ENCODE peak calls at places on chromosomes 1 and 21, in nine cellular contexts. One of them, this sample, is unnamed.

GRCh38 chr21:20016431-20017005 is 981.7 kb upstream of the NCAM2 start:
- DNase-seq in ovary: no peak
- DNase-seq in tibial nerve: no peak
- DNase-seq in AG04450: no peak
- DNase-seq in thoracic aorta: no peak
- DNase-seq in CD8-positive, alpha-beta T cell: no peak
- DNase-seq in neuronal stem cell: no peak
- DNase-seq in sigmoid colon: no peak
- DNase-seq in body of pancreas: no peak
- DNase-seq in this sample: no peak

GRCh38 chr1:187689137-187689536 is 860.4 kb downstream of the PLA2G4A start:
- DNase-seq in tibial nerve: no peak
- DNase-seq in neuronal stem cell: no peak
- DNase-seq in CD8-positive, alpha-beta T cell: no peak
- DNase-seq in sigmoid colon: no peak
- DNase-seq in body of pancreas: peak; percentile 82
- DNase-seq in AG04450: peak; percentile 59
- DNase-seq in thoracic aorta: no peak
- DNase-seq in ovary: no peak
- DNase-seq in this sample: no peak

GRCh38 chr1:212234431-212235298 is 50.5 kb upstream of the PPP2R5A start:
- DNase-seq in CD8-positive, alpha-beta T cell: no peak
- DNase-seq in body of pancreas: peak; percentile 46
- DNase-seq in thoracic aorta: peak; percentile 36
- DNase-seq in neuronal stem cell: no peak
- DNase-seq in ovary: peak; percentile 24
- DNase-seq in tibial nerve: no peak
- DNase-seq in AG04450: peak; percentile 81
- DNase-seq in sigmoid colon: peak; percentile 83
- DNase-seq in this sample: no peak

GRCh38 chr1:98084188-98084587 is 163.4 kb upstream of the DPYD start:
- DNase-seq in neuronal stem cell: no peak
- DNase-seq in AG04450: no peak
- DNase-seq in thoracic aorta: no peak
- DNase-seq in body of pancreas: no peak
- DNase-seq in CD8-positive, alpha-beta T cell: no peak
- DNase-seq in tibial nerve: no peak
- DNase-seq in sigmoid colon: no peak
- DNase-seq in ovary: no peak
- DNase-seq in this sample: no peak

GRCh38 chr1:222790520-222790919 is 24.3 kb upstream of the DISP1 start:
- DNase-seq in ovary: no peak
- DNase-seq in AG04450: no peak
- DNase-seq in CD8-positive, alpha-beta T cell: no peak
- DNase-seq in tibial nerve: no peak
- DNase-seq in body of pancreas: no peak
- DNase-seq in thoracic aorta: no peak
- DNase-seq in neuronal stem cell: no peak
- DNase-seq in sigmoid colon: no peak
- DNase-seq in this sample: no peak

GRCh38 chr1:59748123-59748522 is 66.6 kb upstream of the HOOK1 start:
- DNase-seq in neuronal stem cell: no peak
- DNase-seq in AG04450: no peak
- DNase-seq in sigmoid colon: no peak
- DNase-seq in tibial nerve: no peak
- DNase-seq in thoracic aorta: no peak
- DNase-seq in body of pancreas: no peak
- DNase-seq in ovary: no peak
- DNase-seq in CD8-positive, alpha-beta T cell: no peak
- DNase-seq in this sample: no peak

GRCh38 chr1:165863346-165863745 is 35.9 kb downstream of the UCK2 start:
- DNase-seq in thoracic aorta: no peak
- DNase-seq in tibial nerve: no peak
- DNase-seq in CD8-positive, alpha-beta T cell: no peak
- DNase-seq in AG04450: no peak
- DNase-seq in neuronal stem cell: no peak
- DNase-seq in body of pancreas: no peak
- DNase-seq in sigmoid colon: no peak
- DNase-seq in ovary: no peak
- DNase-seq in this sample: no peak

GRCh38 chr1:31598980-31599379 is 18.5 kb upstream of the HCRTR1 start:
- DNase-seq in ovary: no peak
- DNase-seq in neuronal stem cell: no peak
- DNase-seq in tibial nerve: no peak
- DNase-seq in AG04450: no peak
- DNase-seq in sigmoid colon: no peak
- DNase-seq in CD8-positive, alpha-beta T cell: no peak
- DNase-seq in thoracic aorta: no peak
- DNase-seq in body of pancreas: no peak
- DNase-seq in this sample: no peak

GRCh38 chr21:45726438-45726837 is 82.9 kb downstream of the PCBP3 start:
- DNase-seq in tibial nerve: no peak
- DNase-seq in ovary: no peak
- DNase-seq in thoracic aorta: no peak
- DNase-seq in neuronal stem cell: no peak
- DNase-seq in body of pancreas: no peak
- DNase-seq in sigmoid colon: no peak
- DNase-seq in AG04450: no peak
- DNase-seq in CD8-positive, alpha-beta T cell: no peak
- DNase-seq in this sample: no peak

GRCh38 chr1:183590225-183591191 is at the start of gene NCF2:
- DNase-seq in thoracic aorta: no peak
- DNase-seq in CD8-positive, alpha-beta T cell: no peak
- DNase-seq in tibial nerve: no peak
- DNase-seq in ovary: no peak
- DNase-seq in sigmoid colon: no peak
- DNase-seq in neuronal stem cell: no peak
- DNase-seq in AG04450: no peak
- DNase-seq in body of pancreas: no peak
- DNase-seq in this sample: no peak

DNA sequence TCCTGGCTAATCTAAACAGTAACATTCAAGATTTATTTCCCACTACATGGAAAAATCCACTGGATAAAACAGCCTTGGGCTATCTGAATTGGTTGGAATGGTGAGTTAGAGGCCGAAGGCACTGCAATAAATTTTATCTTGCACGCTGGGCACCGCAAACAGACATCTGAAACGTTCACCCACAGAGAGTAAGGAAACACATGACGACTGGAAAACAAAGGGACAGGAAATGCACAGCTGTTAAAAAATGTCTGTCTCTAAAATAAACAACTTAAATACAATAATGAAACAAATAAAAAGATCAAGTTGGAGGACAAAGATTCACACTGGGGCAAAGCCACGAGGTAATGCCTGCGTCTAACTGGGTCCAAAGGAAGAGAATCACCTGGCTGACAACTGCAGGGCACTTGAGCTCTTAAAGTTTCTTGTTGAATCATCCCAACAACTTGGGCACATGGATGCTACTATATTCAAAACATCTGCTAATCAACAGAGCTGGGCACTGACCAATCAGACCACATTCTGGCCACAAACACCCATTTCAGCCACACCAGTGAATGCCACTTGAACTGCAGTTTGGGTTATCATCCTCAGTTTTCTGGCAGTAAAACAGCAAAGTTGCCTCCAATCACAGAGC is 51.2 kb downstream of the ABCA4 start:
- DNase-seq in tibial nerve: no peak
- DNase-seq in CD8-positive, alpha-beta T cell: no peak
- DNase-seq in ovary: no peak
- DNase-seq in body of pancreas: no peak
- DNase-seq in thoracic aorta: no peak
- DNase-seq in sigmoid colon: no peak
- DNase-seq in AG04450: no peak
- DNase-seq in neuronal stem cell: no peak
- DNase-seq in this sample: no peak
- H3K27me3 ChIP-seq in tibial nerve: no peaks in the 10 kb centered on the region
- H3K27me3 ChIP-seq in CD8-positive, alpha-beta T cell: no peaks in the 10 kb centered on the region
- H3K27me3 ChIP-seq in ovary: no peaks in the 10 kb centered on the region
- H3K27me3 ChIP-seq in body of pancreas: no peaks in the 10 kb centered on the region
- H3K27me3 ChIP-seq in thoracic aorta: no peaks in the 10 kb centered on the region
- H3K27me3 ChIP-seq in sigmoid colon: no peaks in the 10 kb centered on the region
- H3K27me3 ChIP-seq in AG04450: no peaks in the 10 kb centered on the region
- H3K27me3 ChIP-seq in neuronal stem cell: no peaks in the 10 kb centered on the region
- H3K27me3 ChIP-seq in this sample: no peaks in the 10 kb centered on the region

GRCh38 chr1:201386208-201386607 is 8.7 kb upstream of the TNNT2 start:
- DNase-seq in sigmoid colon: no peak
- DNase-seq in AG04450: no peak
- DNase-seq in tibial nerve: no peak
- DNase-seq in thoracic aorta: no peak
- DNase-seq in ovary: no peak
- DNase-seq in neuronal stem cell: no peak
- DNase-seq in CD8-positive, alpha-beta T cell: no peak
- DNase-seq in body of pancreas: no peak
- DNase-seq in this sample: no peak
- H3K27me3 ChIP-seq in sigmoid colon: no peaks in the 10 kb centered on the region
- H3K27me3 ChIP-seq in AG04450: peaks cover 11% of the 10 kb centered on the region
- H3K27me3 ChIP-seq in tibial nerve: no peaks in the 10 kb centered on the region
- H3K27me3 ChIP-seq in thoracic aorta: no peaks in the 10 kb centered on the region
- H3K27me3 ChIP-seq in ovary: no peaks in the 10 kb centered on the region
- H3K27me3 ChIP-seq in neuronal stem cell: no peaks in the 10 kb centered on the region
- H3K27me3 ChIP-seq in CD8-positive, alpha-beta T cell: no peaks in the 10 kb centered on the region
- H3K27me3 ChIP-seq in body of pancreas: no peaks in the 10 kb centered on the region
- H3K27me3 ChIP-seq in this sample: peaks cover 2% of the 10 kb centered on the region

GRCh38 chr1:38500891-38501290 is 358.7 kb downstream of the RRAGC start:
- DNase-seq in CD8-positive, alpha-beta T cell: no peak
- DNase-seq in thoracic aorta: no peak
- DNase-seq in ovary: no peak
- DNase-seq in neuronal stem cell: no peak
- DNase-seq in body of pancreas: no peak
- DNase-seq in sigmoid colon: no peak
- DNase-seq in tibial nerve: no peak
- DNase-seq in AG04450: no peak
- DNase-seq in this sample: no peak
- H3K27me3 ChIP-seq in CD8-positive, alpha-beta T cell: peaks cover 2% of the 10 kb centered on the region
- H3K27me3 ChIP-seq in thoracic aorta: no peaks in the 10 kb centered on the region
- H3K27me3 ChIP-seq in ovary: no peaks in the 10 kb centered on the region
- H3K27me3 ChIP-seq in neuronal stem cell: no peaks in the 10 kb centered on the region
- H3K27me3 ChIP-seq in body of pancreas: no peaks in the 10 kb centered on the region
- H3K27me3 ChIP-seq in sigmoid colon: no peaks in the 10 kb centered on the region
- H3K27me3 ChIP-seq in tibial nerve: no peaks in the 10 kb centered on the region
- H3K27me3 ChIP-seq in AG04450: peaks cover 5% of the 10 kb centered on the region
- H3K27me3 ChIP-seq in this sample: peaks cover 38% of the 10 kb centered on the region

GRCh38 chr1:11550664-11551283 is 71.8 kb downstream of the DISP3 start:
- DNase-seq in ovary: no peak
- DNase-seq in tibial nerve: no peak
- DNase-seq in body of pancreas: peak; percentile 61
- DNase-seq in CD8-positive, alpha-beta T cell: peak; percentile 11
- DNase-seq in neuronal stem cell: peak; percentile 95
- DNase-seq in AG04450: peak; percentile 33
- DNase-seq in sigmoid colon: no peak
- DNase-seq in thoracic aorta: no peak
- DNase-seq in this sample: peak; percentile 42
- H3K27me3 ChIP-seq in ovary: no peaks in the 10 kb centered on the region
- H3K27me3 ChIP-seq in tibial nerve: peaks cover 15% of the 10 kb centered on the region
- H3K27me3 ChIP-seq in body of pancreas: peaks cover 6% of the 10 kb centered on the region
- H3K27me3 ChIP-seq in CD8-positive, alpha-beta T cell: peaks cover 6% of the 10 kb centered on the region
- H3K27me3 ChIP-seq in neuronal stem cell: peaks cover 2% of the 10 kb centered on the region
- H3K27me3 ChIP-seq in AG04450: peaks cover 5% of the 10 kb centered on the region
- H3K27me3 ChIP-seq in sigmoid colon: peaks cover 10% of the 10 kb centered on the region
- H3K27me3 ChIP-seq in thoracic aorta: no peaks in the 10 kb centered on the region
- H3K27me3 ChIP-seq in this sample: peaks cover 14% of the 10 kb centered on the region

This sample was measured in heart right ventricle.